ENCODE peak calls at places on chromosomes 7 and 10, in six cellular contexts. One of them, this sample, is unnamed.

GRCh38 chr7:71538210-71538609 is 406.3 kb downstream of the GALNT17 start:
- DNase-seq in heart left ventricle: no peak
- DNase-seq in AG10803: no peak
- DNase-seq in ELR: no peak
- DNase-seq in NCI-H2029 treated with DMSO at 0.1 percent for 48 hours: no peak
- DNase-seq in T-helper 9 cell: no peak
- DNase-seq in this sample: no peak

GRCh38 chr7:2537981-2538851 is 17.1 kb downstream of the BRAT1 start:
- DNase-seq in heart left ventricle: no peak
- DNase-seq in AG10803: no peak
- DNase-seq in ELR: no peak
- DNase-seq in NCI-H2029 treated with DMSO at 0.1 percent for 48 hours: no peak
- DNase-seq in T-helper 9 cell: no peak
- DNase-seq in this sample: peak; percentile 87

GRCh38 chr7:84697506-84697905 is 489.4 kb downstream of the SEMA3D start:
- DNase-seq in heart left ventricle: no peak
- DNase-seq in AG10803: peak; percentile 82
- DNase-seq in ELR: peak; percentile 86
- DNase-seq in NCI-H2029 treated with DMSO at 0.1 percent for 48 hours: no peak
- DNase-seq in T-helper 9 cell: no peak
- DNase-seq in this sample: peak; percentile 54

GRCh38 chr7:108570146-108570755 is 577 bp downstream of the DNAJB9 start:
- DNase-seq in heart left ventricle: peak; percentile 56
- DNase-seq in AG10803: peak; percentile 29
- DNase-seq in ELR: peak; percentile 61
- DNase-seq in NCI-H2029 treated with DMSO at 0.1 percent for 48 hours: peak; percentile 58
- DNase-seq in T-helper 9 cell: peak; percentile 29
- DNase-seq in this sample: peak; percentile 45

GRCh38 chr7:77887567-77887966 is 89.0 kb downstream of the PHTF2 start:
- DNase-seq in heart left ventricle: no peak
- DNase-seq in AG10803: peak; percentile 83
- DNase-seq in ELR: peak; percentile 70
- DNase-seq in NCI-H2029 treated with DMSO at 0.1 percent for 48 hours: no peak
- DNase-seq in T-helper 9 cell: no peak
- DNase-seq in this sample: peak; percentile 58

GRCh38 chr10:557792-558328 is 131.6 kb downstream of the DIP2C start:
- DNase-seq in heart left ventricle: no peak
- DNase-seq in AG10803: no peak
- DNase-seq in ELR: peak; percentile 19
- DNase-seq in NCI-H2029 treated with DMSO at 0.1 percent for 48 hours: no peak
- DNase-seq in T-helper 9 cell: peak; percentile 32
- DNase-seq in this sample: peak; percentile 60

GRCh38 chr7:124261710-124262109 is 228.8 kb upstream of the TMEM229A start:
- DNase-seq in heart left ventricle: no peak
- DNase-seq in AG10803: no peak
- DNase-seq in ELR: no peak
- DNase-seq in NCI-H2029 treated with DMSO at 0.1 percent for 48 hours: no peak
- DNase-seq in T-helper 9 cell: no peak
- DNase-seq in this sample: no peak

GRCh38 chr10:27446091-27446918 is 57.8 kb upstream of the RAB18 start:
- DNase-seq in heart left ventricle: no peak
- DNase-seq in AG10803: peak; percentile 71
- DNase-seq in ELR: peak; percentile 66
- DNase-seq in NCI-H2029 treated with DMSO at 0.1 percent for 48 hours: no peak
- DNase-seq in T-helper 9 cell: no peak
- DNase-seq in this sample: peak; percentile 17

GRCh38 chr7:25238056-25238745 is 9.9 kb upstream of the NPVF start:
- DNase-seq in heart left ventricle: no peak
- DNase-seq in AG10803: no peak
- DNase-seq in ELR: no peak
- DNase-seq in NCI-H2029 treated with DMSO at 0.1 percent for 48 hours: no peak
- DNase-seq in T-helper 9 cell: no peak
- DNase-seq in this sample: no peak

GRCh38 chr7:41005381-41005901 is 697.4 kb downstream of the INHBA start:
- DNase-seq in heart left ventricle: peak; percentile 40
- DNase-seq in AG10803: peak; percentile 92
- DNase-seq in ELR: peak; percentile 81
- DNase-seq in NCI-H2029 treated with DMSO at 0.1 percent for 48 hours: no peak
- DNase-seq in T-helper 9 cell: no peak
- DNase-seq in this sample: no peak

GRCh38 chr7:124152859-124153692 is 120.2 kb upstream of the TMEM229A start:
- DNase-seq in heart left ventricle: no peak
- DNase-seq in AG10803: peak; percentile 12
- DNase-seq in ELR: peak; percentile 67
- DNase-seq in NCI-H2029 treated with DMSO at 0.1 percent for 48 hours: no peak
- DNase-seq in T-helper 9 cell: no peak
- DNase-seq in this sample: no peak

GRCh38 chr7:107615910-107616680 is 36.0 kb downstream of the BCAP29 start:
- DNase-seq in heart left ventricle: no peak
- DNase-seq in AG10803: no peak
- DNase-seq in ELR: no peak
- DNase-seq in NCI-H2029 treated with DMSO at 0.1 percent for 48 hours: no peak
- DNase-seq in T-helper 9 cell: no peak
- DNase-seq in this sample: peak; percentile 48

GRCh38 chr10:42983595-42983990 is 93.3 kb upstream of the RET start:
- DNase-seq in heart left ventricle: no peak
- DNase-seq in AG10803: no peak
- DNase-seq in ELR: no peak
- DNase-seq in NCI-H2029 treated with DMSO at 0.1 percent for 48 hours: no peak
- DNase-seq in T-helper 9 cell: no peak
- DNase-seq in this sample: no peak

GRCh38 chr7:40885503-40885902 is 750.7 kb downstream of the SUGCT start:
- DNase-seq in heart left ventricle: no peak
- DNase-seq in AG10803: no peak
- DNase-seq in ELR: peak; percentile 68
- DNase-seq in NCI-H2029 treated with DMSO at 0.1 percent for 48 hours: no peak
- DNase-seq in T-helper 9 cell: no peak
- DNase-seq in this sample: no peak

GRCh38 chr7:16438988-16439387 is 17.6 kb upstream of the CRPPA start:
- DNase-seq in heart left ventricle: no peak
- DNase-seq in AG10803: no peak
- DNase-seq in ELR: no peak
- DNase-seq in NCI-H2029 treated with DMSO at 0.1 percent for 48 hours: no peak
- DNase-seq in T-helper 9 cell: no peak
- DNase-seq in this sample: no peak

GRCh38 chr10:17033529-17034250 is 95.9 kb downstream of the CUBN start:
- DNase-seq in heart left ventricle: no peak
- DNase-seq in AG10803: peak; percentile 64
- DNase-seq in ELR: no peak
- DNase-seq in NCI-H2029 treated with DMSO at 0.1 percent for 48 hours: no peak
- DNase-seq in T-helper 9 cell: no peak
- DNase-seq in this sample: no peak

GRCh38 chr7:125847706-125848105 is 918.1 kb upstream of the POT1 start:
- DNase-seq in heart left ventricle: no peak
- DNase-seq in AG10803: no peak
- DNase-seq in ELR: no peak
- DNase-seq in NCI-H2029 treated with DMSO at 0.1 percent for 48 hours: no peak
- DNase-seq in T-helper 9 cell: no peak
- DNase-seq in this sample: no peak

GRCh38 chr10:79384773-79385391 is 37.6 kb downstream of the PPIF start:
- DNase-seq in heart left ventricle: peak; percentile 16
- DNase-seq in AG10803: no peak
- DNase-seq in ELR: no peak
- DNase-seq in NCI-H2029 treated with DMSO at 0.1 percent for 48 hours: no peak
- DNase-seq in T-helper 9 cell: no peak
- DNase-seq in this sample: no peak

GRCh38 chr7:115805458-115805857 is 225.1 kb downstream of the TFEC start:
- DNase-seq in heart left ventricle: no peak
- DNase-seq in AG10803: no peak
- DNase-seq in ELR: no peak
- DNase-seq in NCI-H2029 treated with DMSO at 0.1 percent for 48 hours: no peak
- DNase-seq in T-helper 9 cell: no peak
- DNase-seq in this sample: no peak

GRCh38 chr10:3085785-3086567 is 18.6 kb downstream of the PFKP start:
- DNase-seq in heart left ventricle: no peak
- DNase-seq in AG10803: no peak
- DNase-seq in ELR: no peak
- DNase-seq in NCI-H2029 treated with DMSO at 0.1 percent for 48 hours: no peak
- DNase-seq in T-helper 9 cell: no peak
- DNase-seq in this sample: peak; percentile 29

GRCh38 chr10:125118701-125119100 is 41.7 kb downstream of the CTBP2 start:
- DNase-seq in heart left ventricle: no peak
- DNase-seq in AG10803: no peak
- DNase-seq in ELR: no peak
- DNase-seq in NCI-H2029 treated with DMSO at 0.1 percent for 48 hours: no peak
- DNase-seq in T-helper 9 cell: no peak
- DNase-seq in this sample: no peak

GRCh38 chr10:46096426-46096825 is 50.4 kb upstream of the MSMB start:
- DNase-seq in heart left ventricle: no peak
- DNase-seq in AG10803: peak; percentile 68
- DNase-seq in ELR: peak; percentile 72
- DNase-seq in NCI-H2029 treated with DMSO at 0.1 percent for 48 hours: no peak
- DNase-seq in T-helper 9 cell: no peak
- DNase-seq in this sample: no peak

GRCh38 chr10:32348297-32349198 is 1.6 kb upstream of the EPC1 start:
- DNase-seq in heart left ventricle: no peak
- DNase-seq in AG10803: no peak
- DNase-seq in ELR: no peak
- DNase-seq in NCI-H2029 treated with DMSO at 0.1 percent for 48 hours: no peak
- DNase-seq in T-helper 9 cell: no peak
- DNase-seq in this sample: peak; percentile 71

GRCh38 chr10:4883079-4883739 is 57.2 kb downstream of the AKR1E2 start:
- DNase-seq in heart left ventricle: peak; percentile 41
- DNase-seq in AG10803: peak; percentile 9
- DNase-seq in ELR: peak; percentile 86
- DNase-seq in NCI-H2029 treated with DMSO at 0.1 percent for 48 hours: no peak
- DNase-seq in T-helper 9 cell: no peak
- DNase-seq in this sample: no peak

GRCh38 chr10:97584798-97585438 is 729 bp downstream of the HOGA1 start:
- DNase-seq in heart left ventricle: peak; percentile 56
- DNase-seq in AG10803: no peak
- DNase-seq in ELR: no peak
- DNase-seq in NCI-H2029 treated with DMSO at 0.1 percent for 48 hours: no peak
- DNase-seq in T-helper 9 cell: no peak
- DNase-seq in this sample: no peak

GRCh38 chr10:123635745-123636144 is 30.4 kb upstream of the GPR26 start:
- DNase-seq in heart left ventricle: no peak
- DNase-seq in AG10803: no peak
- DNase-seq in ELR: no peak
- DNase-seq in NCI-H2029 treated with DMSO at 0.1 percent for 48 hours: no peak
- DNase-seq in T-helper 9 cell: no peak
- DNase-seq in this sample: no peak

GRCh38 chr7:42186181-42186580 is 50.8 kb downstream of the GLI3 start:
- DNase-seq in heart left ventricle: no peak
- DNase-seq in AG10803: no peak
- DNase-seq in ELR: peak; percentile 22
- DNase-seq in NCI-H2029 treated with DMSO at 0.1 percent for 48 hours: no peak
- DNase-seq in T-helper 9 cell: no peak
- DNase-seq in this sample: no peak

GRCh38 chr10:45063605-45064231 is 63.0 kb downstream of the ZNF22 start:
- DNase-seq in heart left ventricle: no peak
- DNase-seq in AG10803: no peak
- DNase-seq in ELR: no peak
- DNase-seq in NCI-H2029 treated with DMSO at 0.1 percent for 48 hours: no peak
- DNase-seq in T-helper 9 cell: no peak
- DNase-seq in this sample: no peak

GRCh38 chr7:98944386-98944785 is 66.1 kb downstream of the TRRAP start:
- DNase-seq in heart left ventricle: no peak
- DNase-seq in AG10803: no peak
- DNase-seq in ELR: no peak
- DNase-seq in NCI-H2029 treated with DMSO at 0.1 percent for 48 hours: no peak
- DNase-seq in T-helper 9 cell: no peak
- DNase-seq in this sample: no peak

GRCh38 chr10:14838582-14839304 is 637 bp downstream of the HSPA14 start:
- DNase-seq in heart left ventricle: peak; percentile 41
- DNase-seq in AG10803: peak; percentile 12
- DNase-seq in ELR: peak; percentile 50
- DNase-seq in NCI-H2029 treated with DMSO at 0.1 percent for 48 hours: no peak
- DNase-seq in T-helper 9 cell: peak; percentile 13
- DNase-seq in this sample: peak; percentile 71

This sample was measured in osteoblast.